ENCODE peak calls at places on chromosomes 13 and 19, in nine cellular contexts. V is HS-5; G is mesendoderm; Z is astrocyte of the spinal cord; M is amniotic stem cell; C is activated CD4-positive, alpha-beta T cell treated with anti-CD3 and anti-CD28 coated beads, Interleukin-2, amount 50 U/mL, for 1 hour; B is stimulated activated CD4-positive, alpha-beta T cell treated with anti-CD3 and anti-CD28 coated beads, Interleukin-15, amount 100 ng/mL, for 1 hour; I is stimulated activated CD8-positive, alpha-beta memory T cell treated with anti-CD3 and anti-CD28 coated beads, Interleukin-2, amount 100 ng/mL, for 48 hours; H is effector memory CD4-positive, alpha-beta T cell. K is an unnamed sample.

GRCh38 chr13:32468502-32469147 is 40.7 kb upstream of the N4BP2L1 start:
- DNase-seq in V (no peak), G (peak), Z (no peak), M (no peak), C (no peak), B (no peak), I (no peak), H (no peak), K (no peak)

GRCh38 chr13:48222358-48223015 is 10.5 kb upstream of the ITM2B start:
- DNase-seq in V (no peak), G (no peak), Z (peak), M (no peak), C (no peak), B (no peak), I (no peak), H (no peak), K (no peak)

GRCh38 chr19:15595069-15595468 is 19.9 kb upstream of the CYP4F8 start:
- DNase-seq in V (no peak), G (no peak), Z (no peak), M (no peak), C (no peak), B (no peak), I (no peak), H (no peak), K (no peak)

GRCh38 chr19:29211562-29212416 is 1.2 kb downstream of the UQCRFS1 start:
- DNase-seq in V (no peak), G (peak), Z (peak), M (no peak), C (no peak), B (no peak), I (no peak), H (no peak), K (no peak)

GRCh38 chr13:85700909-85701308 is 98.3 kb downstream of the SLITRK6 start:
- DNase-seq in V (no peak), G (no peak), Z (peak), M (no peak), C (no peak), B (no peak), I (no peak), H (no peak), K (no peak)

GRCh38 chr13:110581489-110582185 is 20.1 kb upstream of the RAB20 start:
- DNase-seq in V (no peak), G (no peak), Z (no peak), M (no peak), C (no peak), B (no peak), I (no peak), H (no peak), K (no peak)

GRCh38 chr19:13428352-13428751 is 77.9 kb downstream of the CACNA1A start:
- DNase-seq in V (no peak), G (peak), Z (no peak), M (no peak), C (peak), B (no peak), I (no peak), H (no peak), K (no peak)

GRCh38 chr13:38350114-38350617 is 515 bp downstream of the UFM1 start:
- DNase-seq in V (no peak), G (peak), Z (no peak), M (no peak), C (peak), B (peak), I (peak), H (peak), K (no peak)

GRCh38 chr13:106597190-106597589 is 29.3 kb upstream of the ARGLU1 start:
- DNase-seq in V (no peak), G (no peak), Z (no peak), M (no peak), C (no peak), B (no peak), I (no peak), H (no peak), K (no peak)

GRCh38 chr13:20340759-20341161 is 108.6 kb upstream of the GJB6 start:
- DNase-seq in V (no peak), G (no peak), Z (no peak), M (no peak), C (no peak), B (no peak), I (no peak), H (no peak), K (no peak)

GRCh38 chr13:96851856-96852255 is 142.4 kb downstream of the OXGR1 start:
- DNase-seq in V (no peak), G (peak), Z (no peak), M (no peak), C (no peak), B (no peak), I (no peak), H (no peak), K (no peak)

GRCh38 chr19:29268103-29268502 is 55.2 kb upstream of the UQCRFS1 start:
- DNase-seq in V (no peak), G (no peak), Z (no peak), M (no peak), C (no peak), B (no peak), I (no peak), H (no peak), K (no peak)

GRCh38 chr19:16628984-16629691 is 1.1 kb upstream of the MED26 start:
- DNase-seq in V (no peak), G (peak), Z (peak), M (no peak), C (no peak), B (no peak), I (no peak), H (no peak), K (no peak)

GRCh38 chr13:112441779-112442310 is 65.7 kb downstream of the SPACA7 start:
- DNase-seq in V (no peak), G (no peak), Z (no peak), M (no peak), C (no peak), B (no peak), I (no peak), H (no peak), K (no peak)

GRCh38 chr13:85724554-85725432 is 74.4 kb downstream of the SLITRK6 start:
- DNase-seq in V (no peak), G (no peak), Z (no peak), M (no peak), C (no peak), B (no peak), I (no peak), H (no peak), K (no peak)

GRCh38 chr19:31357315-31357673 is 8.1 kb upstream of the TSHZ3 start:
- DNase-seq in V (no peak), G (no peak), Z (no peak), M (no peak), C (no peak), B (no peak), I (no peak), H (no peak), K (no peak)

K was measured in GM06990.